ENCODE peak calls at places on chromosome 1, in nine cellular contexts. M, D, X, K, N, S, W, H and R are unnamed samples.

GRCh38 chr1:205001101-205001620 is 41.9 kb upstream of the CNTN2 start:
- DNase-seq in M (no peak), D (no peak), X (no peak), K (no peak), N (no peak), S (no peak), W (no peak), H (no peak), R (no peak)

GRCh38 chr1:33349081-33349759 is 28.3 kb upstream of the A3GALT2 start:
- DNase-seq in M (peak; percentile 61), D (peak; percentile 37), X (peak; percentile 64), K (peak; percentile 61), N (no peak), S (peak; percentile 80), W (no peak), H (no peak), R (peak; percentile 87)

GRCh38 chr1:226790545-226791181 is 51.6 kb upstream of the ITPKB start:
- DNase-seq in M (no peak), D (no peak), X (no peak), K (no peak), N (no peak), S (no peak), W (no peak), H (no peak), R (no peak)

GRCh38 chr1:186958520-186958919 is 129.8 kb downstream of the PLA2G4A start:
- DNase-seq in M (no peak), D (no peak), X (no peak), K (no peak), N (no peak), S (no peak), W (peak; percentile 91), H (no peak), R (no peak)

GRCh38 chr1:10759413-10760200 is 36.8 kb downstream of the CASZ1 start:
- DNase-seq in M (no peak), D (no peak), X (no peak), K (no peak), N (peak; percentile 65), S (no peak), W (no peak), H (no peak), R (no peak)

GRCh38 chr1:214310010-214310409 is 29.1 kb downstream of the SMYD2 start:
- DNase-seq in M (no peak), D (no peak), X (no peak), K (no peak), N (no peak), S (no peak), W (peak; percentile 53), H (no peak), R (no peak)

GRCh38 chr1:113036639-113037321 is 36.2 kb upstream of the LRIG2 start:
- DNase-seq in M (no peak), D (no peak), X (no peak), K (no peak), N (no peak), S (no peak), W (no peak), H (no peak), R (no peak)

GRCh38 chr1:147748687-147749350 is 11.6 kb downstream of the GJA5 start:
- DNase-seq in M (no peak), D (no peak), X (no peak), K (no peak), N (no peak), S (no peak), W (no peak), H (peak; percentile 71), R (no peak)

GRCh38 chr1:2050482-2050792 is 226 bp downstream of the PRKCZ start:
- DNase-seq in M (no peak), D (peak; percentile 50), X (no peak), K (peak; percentile 55), N (peak; percentile 46), S (no peak), W (no peak), H (no peak), R (no peak)

GRCh38 chr1:24364605-24364974 is 45.4 kb downstream of the GRHL3 start:
- DNase-seq in M (no peak), D (no peak), X (no peak), K (no peak), N (no peak), S (no peak), W (no peak), H (no peak), R (no peak)

GRCh38 chr1:170729608-170730378 is 65.9 kb downstream of the PRRX1 start:
- DNase-seq in M (no peak), D (no peak), X (no peak), K (no peak), N (no peak), S (no peak), W (peak; percentile 66), H (peak; percentile 65), R (no peak)

GRCh38 chr1:65626003-65626402 is 166.7 kb upstream of the PDE4B start:
- DNase-seq in M (no peak), D (no peak), X (no peak), K (no peak), N (no peak), S (no peak), W (no peak), H (no peak), R (no peak)

GRCh38 chr1:66337249-66337648 is 196.7 kb upstream of the SGIP1 start:
- DNase-seq in M (no peak), D (no peak), X (no peak), K (no peak), N (no peak), S (no peak), W (no peak), H (no peak), R (no peak)

GRCh38 chr1:15443281-15443680 is 5.0 kb downstream of the CTRC start:
- DNase-seq in M (no peak), D (no peak), X (no peak), K (no peak), N (no peak), S (no peak), W (no peak), H (no peak), R (no peak)

GRCh38 chr1:24932284-24932683 is 2.2 kb upstream of the RUNX3 start:
- DNase-seq in M (peak; percentile 76), D (peak; percentile 45), X (no peak), K (peak; percentile 74), N (no peak), S (peak; percentile 71), W (no peak), H (no peak), R (peak; percentile 78)

GRCh38 chr1:37846634-37847339 is 12.6 kb downstream of the MTF1 start:
- DNase-seq in M (no peak), D (no peak), X (no peak), K (no peak), N (no peak), S (no peak), W (no peak), H (no peak), R (no peak)

GRCh38 chr1:30535595-30536325 is 187.6 kb downstream of the MATN1 start:
- DNase-seq in M (no peak), D (no peak), X (no peak), K (no peak), N (no peak), S (no peak), W (no peak), H (no peak), R (peak; percentile 20)

GRCh38 chr1:119015547-119015946 is 27.4 kb upstream of the TBX15 start:
- DNase-seq in M (no peak), D (no peak), X (no peak), K (no peak), N (no peak), S (no peak), W (no peak), H (no peak), R (no peak)
- H3K4me1 ChIP-seq in M (no peaks in the 10 kb centered on the region), D (no peaks in the 10 kb centered on the region), X (no peaks in the 10 kb centered on the region), K (no peaks in the 10 kb centered on the region), N (no peaks in the 10 kb centered on the region), S (no peaks in the 10 kb centered on the region), W (no peaks in the 10 kb centered on the region), H (no peaks in the 10 kb centered on the region), R (no peaks in the 10 kb centered on the region)

DNA sequence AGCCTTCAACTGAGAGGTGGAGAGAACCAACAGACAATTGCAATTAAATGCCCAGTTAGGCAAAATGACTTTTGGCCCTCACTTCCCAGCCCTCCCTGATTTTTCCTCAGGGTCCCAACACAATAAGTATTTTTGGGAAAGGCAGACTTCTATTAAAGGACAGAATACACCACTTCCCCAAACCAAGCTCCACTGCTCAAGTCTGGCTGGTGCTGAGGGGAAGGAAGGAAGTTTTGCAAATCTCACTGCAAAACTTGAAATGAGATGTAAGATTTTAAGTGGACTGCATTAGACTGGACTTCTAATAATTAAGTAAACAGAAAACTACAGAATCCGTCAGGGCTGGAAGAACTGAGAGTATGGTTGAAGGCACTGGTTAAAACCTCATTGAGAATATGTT is 32.2 kb upstream of the CD1D start:
- DNase-seq in M (no peak), D (no peak), X (no peak), K (no peak), N (no peak), S (no peak), W (no peak), H (no peak), R (no peak)
- H3K27ac ChIP-seq in M (no peak overlapping the region), D (no peak overlapping the region), X (peak overlapping the region; percentile 29), K (no peak overlapping the region), N (no peak overlapping the region), S (peak overlapping the region; percentile 64), W (no peak overlapping the region), H (peak overlapping the region; percentile 88), R (peak overlapping the region; percentile 76)

DNA sequence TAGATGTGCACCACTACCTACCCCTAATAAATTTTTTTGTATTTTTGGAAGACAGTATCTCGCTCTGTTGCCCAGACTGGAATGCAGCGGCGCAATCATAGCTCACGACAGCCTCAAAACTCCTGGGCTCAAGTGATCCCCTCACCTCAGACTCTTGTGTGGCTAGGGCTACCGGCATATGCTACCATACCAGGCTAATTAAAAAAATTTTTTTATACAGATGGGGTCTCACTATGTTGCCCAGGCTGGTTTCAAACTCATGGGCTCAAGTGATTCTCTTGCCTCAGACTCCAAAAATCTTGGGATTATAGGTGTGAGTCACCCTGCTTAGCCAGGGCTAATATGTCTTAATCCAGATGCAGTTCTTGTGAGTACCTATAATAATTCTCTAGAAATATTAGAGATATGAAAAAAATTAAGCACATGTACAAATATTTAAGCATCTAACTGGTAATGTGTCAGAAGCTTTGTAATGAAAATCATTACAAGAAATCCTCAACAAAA is 9.5 kb downstream of the SORT1 start:
- DNase-seq in M (no peak), D (no peak), X (no peak), K (no peak), N (no peak), S (no peak), W (no peak), H (no peak), R (no peak)
- H3K4me1 ChIP-seq in M (peaks cover 65% of the 10 kb centered on the region), D (no peaks in the 10 kb centered on the region), X (peaks cover 42% of the 10 kb centered on the region), K (peaks cover 35% of the 10 kb centered on the region), N (peaks cover 35% of the 10 kb centered on the region), S (peaks cover 72% of the 10 kb centered on the region), W (peaks cover 20% of the 10 kb centered on the region), H (peaks cover 41% of the 10 kb centered on the region), R (peaks cover 80% of the 10 kb centered on the region)

DNA sequence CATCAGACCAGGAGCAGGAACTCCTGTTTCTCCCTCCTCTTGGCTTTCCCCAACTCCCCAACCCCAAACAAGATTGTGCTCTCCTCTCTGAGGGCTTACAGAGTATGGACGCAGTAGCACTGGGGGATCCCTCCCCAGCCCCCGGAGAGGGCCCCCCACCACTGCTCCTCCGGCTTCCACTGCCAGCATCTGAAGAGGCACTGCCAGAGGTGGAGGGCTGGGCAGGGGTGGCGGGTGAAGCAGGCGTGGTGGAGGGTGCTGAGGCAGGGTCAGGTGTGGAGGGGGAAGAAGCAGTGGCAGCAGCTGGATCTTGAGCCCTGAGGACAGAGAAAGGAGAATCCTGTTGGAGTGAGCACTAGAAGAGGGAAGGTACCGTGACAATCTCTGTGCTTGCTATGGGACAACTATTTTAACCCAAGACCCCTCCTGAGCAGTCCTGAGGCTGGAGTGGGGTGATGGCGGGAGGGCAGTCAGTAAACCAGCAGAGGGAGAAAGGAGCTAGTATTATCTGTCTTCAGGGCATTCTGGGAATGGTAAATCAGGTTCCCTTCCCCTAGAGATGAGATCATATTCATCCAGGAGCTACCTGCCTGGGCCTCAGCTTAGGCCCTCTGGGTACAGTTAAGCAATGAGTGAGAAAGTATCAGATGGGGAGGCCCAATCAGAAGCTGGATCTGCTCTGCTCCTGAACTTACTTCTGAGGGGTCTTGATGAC is 2.4 kb downstream of the UBQLN4 start:
- DNase-seq in M (no peak), D (no peak), X (no peak), K (no peak), N (no peak), S (no peak), W (no peak), H (no peak), R (no peak)
- H3K27ac ChIP-seq in M (no peak overlapping the region), D (no peak overlapping the region), X (no peak overlapping the region), K (no peak overlapping the region), N (no peak overlapping the region), S (no peak overlapping the region), W (no peak overlapping the region), H (no peak overlapping the region), R (no peak overlapping the region)